ENCODE peak calls at places on chromosome 12, in ten cellular contexts. M is omental fat pad; F is chondrocyte; Z is transverse colon; B is hepatic stellate cell; Q is stimulated activated CD4-positive, alpha-beta T cell treated with anti-CD3 and anti-CD28 coated beads, Interleukin-1b, Interleukin-23, amount 100 ng/mL, for 1 hour; Y is NCI-H510A; J is activated T-helper 1 cell treated with Interleukin-2 at 50 U/mL for 16 hours; K is HS-27A; N is activated CD8-positive, alpha-beta memory T cell treated with anti-CD3 and anti-CD28 coated beads, Interleukin-2, amount 50 U/mL, for 4 hours. I is an unnamed sample.

GRCh38 chr12:114864688-114865685 is 181.0 kb upstream of the TBX3 start:
- DNase-seq in M (no peak), F (no peak), Z (no peak), B (no peak), Q (no peak), Y (no peak), J (no peak), K (no peak), N (no peak), I (no peak)

GRCh38 chr12:1093166-1093751 is 102.2 kb downstream of the ERC1 start:
- DNase-seq in M (no peak), F (no peak), Z (no peak), B (no peak), Q (no peak), Y (no peak), J (no peak), K (peak; percentile 68), N (no peak), I (no peak)

GRCh38 chr12:101773560-101774206 is 34.4 kb upstream of the SYCP3 start:
- DNase-seq in M (peak; percentile 26), F (no peak), Z (peak; percentile 69), B (peak; percentile 57), Q (peak; percentile 31), Y (no peak), J (peak; percentile 43), K (peak; percentile 19), N (peak; percentile 67), I (peak; percentile 37)

GRCh38 chr12:122062832-122063690 is 15.5 kb upstream of the MLXIP start:
- DNase-seq in M (no peak), F (no peak), Z (peak; percentile 71), B (peak; percentile 80), Q (no peak), Y (peak; percentile 39), J (no peak), K (no peak), N (no peak), I (no peak)

GRCh38 chr12:38332814-38333213 is 16.2 kb downstream of the ALG10B start:
- DNase-seq in M (no peak), F (no peak), Z (no peak), B (no peak), Q (no peak), Y (no peak), J (no peak), K (no peak), N (no peak), I (no peak)

GRCh38 chr12:132503611-132504204 is 13.8 kb downstream of the FBRSL1 start:
- DNase-seq in M (no peak), F (no peak), Z (no peak), B (no peak), Q (no peak), Y (no peak), J (no peak), K (no peak), N (no peak), I (no peak)

GRCh38 chr12:83015390-83016225 is 328.9 kb downstream of the TMTC2 start:
- DNase-seq in M (no peak), F (no peak), Z (no peak), B (no peak), Q (no peak), Y (no peak), J (no peak), K (no peak), N (no peak), I (no peak)

GRCh38 chr12:66755727-66756395 is 77.0 kb upstream of the GRIP1 start:
- DNase-seq in M (no peak), F (no peak), Z (no peak), B (no peak), Q (no peak), Y (no peak), J (no peak), K (no peak), N (no peak), I (no peak)

GRCh38 chr12:68352067-68352466 is 19.9 kb upstream of the MDM1 start:
- DNase-seq in M (no peak), F (no peak), Z (no peak), B (no peak), Q (no peak), Y (no peak), J (no peak), K (no peak), N (no peak), I (no peak)

GRCh38 chr12:51208016-51208660 is 9.7 kb downstream of the POU6F1 start:
- DNase-seq in M (no peak), F (no peak), Z (no peak), B (no peak), Q (no peak), Y (no peak), J (no peak), K (no peak), N (no peak), I (no peak)

GRCh38 chr12:59403259-59403932 is 192.4 kb upstream of the SLC16A7 start:
- DNase-seq in M (no peak), F (no peak), Z (peak; percentile 21), B (peak; percentile 13), Q (no peak), Y (peak; percentile 9), J (no peak), K (peak; percentile 49), N (no peak), I (no peak)

GRCh38 chr12:124506832-124507153 is 60.6 kb downstream of the NCOR2 start:
- DNase-seq in M (no peak), F (no peak), Z (no peak), B (no peak), Q (no peak), Y (no peak), J (no peak), K (no peak), N (no peak), I (no peak)

GRCh38 chr12:48853228-48853688 is 1.3 kb upstream of the DDX23 start:
- DNase-seq in M (peak; percentile 96), F (no peak), Z (peak; percentile 94), B (peak; percentile 85), Q (peak; percentile 78), Y (peak; percentile 34), J (peak; percentile 72), K (peak; percentile 74), N (peak; percentile 87), I (peak; percentile 76)

GRCh38 chr12:108798551-108799221 is 58.7 kb downstream of the SSH1 start:
- DNase-seq in M (peak; percentile 34), F (peak; percentile 70), Z (peak; percentile 33), B (no peak), Q (no peak), Y (no peak), J (no peak), K (no peak), N (no peak), I (no peak)

I was measured in activated effector memory CD4-positive, alpha-beta T cell treated with Interleukin-2 at 50 U/mL for 16 hours.